ENCODE peak calls at places on chromosomes 5 and 9, in ten cellular contexts. C is astrocyte, M is PC-3, A is neuronal stem cell, Z is HCT116, K is neural progenitor cell, T is mammary epithelial cell, V is H1, L is kidney, E is endodermal cell. P is an unnamed sample. For H3K36me3, the result is how much of the 10 kb centered on the place peaks cover.

GRCh38 chr9:31027678-31028077 is 1356.8 kb upstream of the ACO1 start:
- DNase-seq in V (no peak), M (no peak), K (no peak), C (no peak), Z (no peak), E (no peak), A (no peak), L (no peak), T (no peak), P (no peak)

GRCh38 chr5:19771174-19771835 is 216.7 kb downstream of the CDH18 start:
- DNase-seq in M (peak), A (no peak), T (peak), L (no peak), E (peak), V (no peak), K (no peak), C (peak), Z (no peak), P (peak)

GRCh38 chr9:7907636-7908195 is 108.1 kb upstream of the DMAC1 start:
- DNase-seq in K (no peak), Z (no peak), A (no peak), V (no peak), E (no peak), C (peak), T (no peak), M (no peak), L (no peak), P (no peak)

GRCh38 chr5:173888473-173889135 is 455 bp downstream of the CPEB4 start:
- DNase-seq in C (no peak), Z (no peak), A (no peak), E (peak), M (peak), K (peak), T (no peak), V (no peak), L (peak), P (peak)

GRCh38 chr9:20442461-20443319 is 179.6 kb downstream of the MLLT3 start:
- DNase-seq in K (no peak), M (no peak), E (no peak), Z (no peak), L (no peak), V (no peak), A (no peak), C (no peak), T (no peak), P (no peak)

GRCh38 chr5:139251281-139251687 is 42.3 kb upstream of the MATR3 start:
- DNase-seq in T (no peak), E (no peak), C (no peak), A (no peak), L (no peak), M (peak), V (no peak), Z (no peak), K (no peak), P (no peak)

GRCh38 chr9:97907051-97907450 is 15.2 kb downstream of the TRMO start:
- DNase-seq in C (no peak), A (no peak), V (no peak), Z (no peak), T (no peak), K (no peak), E (no peak), M (no peak), L (no peak), P (no peak)

GRCh38 chr9:113484258-113484730 is 20.8 kb downstream of the RGS3 start:
- DNase-seq in A (no peak), E (peak), L (no peak), V (no peak), T (no peak), M (no peak), Z (no peak), K (no peak), C (no peak), P (no peak)

GRCh38 chr5:2611561-2612096 is 139.8 kb downstream of the IRX2 start:
- DNase-seq in L (no peak), E (no peak), M (no peak), T (no peak), K (no peak), A (no peak), Z (no peak), V (no peak), C (no peak), P (no peak)

GRCh38 chr9:91089405-91090131 is 272.1 kb downstream of the AUH start:
- DNase-seq in Z (no peak), V (no peak), E (peak), M (peak), L (no peak), C (peak), K (peak), T (peak), A (no peak), P (peak)

GRCh38 chr5:171543486-171543885 is 124.0 kb downstream of the FGF18 start:
- DNase-seq in C (no peak), T (no peak), E (no peak), V (no peak), M (peak), L (no peak), K (no peak), A (no peak), Z (no peak), P (no peak)

GRCh38 chr9:130242270-130243014 is 23.1 kb upstream of the HMCN2 start:
- DNase-seq in C (no peak), K (no peak), E (peak), V (no peak), M (no peak), Z (no peak), L (no peak), T (no peak), A (no peak), P (no peak)

GRCh38 chr9:8825600-8826147 is 1026.1 kb upstream of the DMAC1 start:
- DNase-seq in V (no peak), T (no peak), K (no peak), E (peak), Z (no peak), L (no peak), M (no peak), A (no peak), C (no peak), P (no peak)

DNA sequence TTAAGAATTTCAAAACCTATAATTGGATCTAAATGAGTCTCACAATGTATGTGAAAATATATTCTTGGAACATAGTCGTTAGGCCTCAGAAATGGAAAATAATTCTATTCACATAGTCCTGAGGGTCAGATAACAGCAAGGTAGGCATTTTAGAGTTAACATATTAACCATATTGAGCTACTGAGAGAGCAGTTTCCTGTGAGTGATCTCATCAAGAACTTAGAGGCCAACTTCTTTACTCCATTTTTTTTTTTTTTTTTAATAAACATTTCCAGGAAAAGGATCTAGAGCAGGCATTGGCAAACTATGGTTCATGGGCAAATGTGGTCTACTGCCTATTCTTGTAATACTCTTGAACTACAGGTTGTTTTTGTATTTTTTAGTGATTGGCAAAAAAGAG is 26.6 kb downstream of the RAB24 start:
- DNase-seq in M (no peak), A (no peak), E (no peak), Z (no peak), V (no peak), T (no peak), L (no peak), C (no peak), K (no peak), P (no peak)
- H3K36me3 ChIP-seq in M (under half), A (under half), E (half or more), Z (under half), V (under half), T (under half), L (under half), C (under half), K (under half), P (half or more)

GRCh38 chr5:154559398-154560276 is 81.6 kb upstream of the HAND1 start:
- DNase-seq in A (no peak), L (no peak), Z (no peak), V (no peak), M (no peak), C (no peak), T (no peak), K (no peak), E (no peak), P (no peak)
- H3K9ac ChIP-seq in A (no peak), L (no peak), Z (no peak), V (no peak), M (no peak), C (no peak), T (no peak), K (no peak), E (no peak), P (no peak)

GRCh38 chr5:1081519-1081918 is 30.3 kb downstream of the SLC12A7 start:
- DNase-seq in T (no peak), K (no peak), Z (no peak), L (no peak), V (no peak), C (no peak), E (no peak), M (no peak), A (no peak), P (no peak)
- H3K36me3 ChIP-seq in T (under half), K (under half), Z (under half), L (under half), V (under half), C (under half), E (under half), M (under half), A (half or more), P (under half)

GRCh38 chr9:109914280-109915027 is 134.5 kb downstream of the PALM2AKAP2 start:
- DNase-seq in K (no peak), V (no peak), T (no peak), L (no peak), Z (no peak), C (peak), M (peak), A (no peak), E (no peak), P (peak)

GRCh38 chr9:109913461-109913810 is 133.4 kb downstream of the PALM2AKAP2 start:
- DNase-seq in C (peak), T (no peak), V (no peak), K (no peak), L (no peak), A (no peak), E (no peak), Z (no peak), M (no peak), P (no peak)

GRCh38 chr9:109910616-109911568 is 130.9 kb downstream of the PALM2AKAP2 start:
- DNase-seq in A (no peak), Z (no peak), K (no peak), L (no peak), V (no peak), M (peak), C (peak), E (no peak), T (peak), P (peak)

GRCh38 chr9:109912082-109912581 is 132.1 kb downstream of the PALM2AKAP2 start:
- DNase-seq in C (peak), E (no peak), V (no peak), M (peak), Z (no peak), L (no peak), T (no peak), K (no peak), A (no peak), P (no peak)

DNA sequence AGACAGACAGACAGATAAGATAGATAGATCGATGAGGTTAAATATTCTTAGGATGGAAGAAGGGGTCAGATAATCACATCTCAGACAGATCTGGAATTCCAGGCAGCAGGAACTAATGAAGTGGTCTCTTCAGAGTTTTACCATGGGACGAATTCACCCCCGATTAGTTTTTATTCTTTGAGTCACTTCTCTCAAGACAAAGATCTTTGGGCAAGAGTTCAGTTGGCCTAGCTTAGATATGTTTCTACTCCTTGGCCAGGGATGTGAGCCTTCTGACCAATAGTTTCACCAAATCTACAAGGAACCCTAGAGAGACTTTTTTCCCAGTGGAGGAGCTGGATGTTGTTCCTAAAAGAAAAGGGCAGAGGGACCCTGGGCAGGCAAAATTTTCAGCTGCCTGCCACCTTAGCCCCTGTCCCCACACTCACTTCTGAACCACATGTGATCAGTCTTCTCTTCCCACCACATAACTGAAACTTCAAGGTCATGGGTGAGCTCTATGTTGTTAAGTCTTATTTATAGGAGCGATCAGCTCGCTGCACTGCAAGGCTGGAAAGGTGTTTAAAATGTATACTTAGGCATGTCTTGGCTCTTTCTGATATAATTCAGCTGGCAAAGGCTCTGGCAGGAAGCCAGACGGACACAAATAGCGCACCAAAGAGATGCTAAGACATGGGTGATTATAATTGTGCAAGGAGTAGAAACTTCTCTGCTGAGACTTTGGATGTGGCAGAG is 132.9 kb downstream of the PALM2AKAP2 start:
- DNase-seq in T (no peak), C (peak), L (no peak), M (peak), Z (no peak), K (no peak), V (no peak), A (no peak), E (peak), P (no peak)
- H3K9ac ChIP-seq in T (no peak), C (peak), L (no peak), M (peak), Z (no peak), K (no peak), V (no peak), A (no peak), E (no peak), P (peak)

GRCh38 chr9:37424686-37425297 is 2.3 kb downstream of the GRHPR start:
- DNase-seq in A (no peak), C (no peak), K (no peak), Z (no peak), V (no peak), T (no peak), L (peak), E (no peak), M (no peak), P (no peak)
- H3K36me3 ChIP-seq in A (half or more), C (under half), K (under half), Z (under half), V (under half), T (under half), L (under half), E (under half), M (under half), P (under half)

DNA sequence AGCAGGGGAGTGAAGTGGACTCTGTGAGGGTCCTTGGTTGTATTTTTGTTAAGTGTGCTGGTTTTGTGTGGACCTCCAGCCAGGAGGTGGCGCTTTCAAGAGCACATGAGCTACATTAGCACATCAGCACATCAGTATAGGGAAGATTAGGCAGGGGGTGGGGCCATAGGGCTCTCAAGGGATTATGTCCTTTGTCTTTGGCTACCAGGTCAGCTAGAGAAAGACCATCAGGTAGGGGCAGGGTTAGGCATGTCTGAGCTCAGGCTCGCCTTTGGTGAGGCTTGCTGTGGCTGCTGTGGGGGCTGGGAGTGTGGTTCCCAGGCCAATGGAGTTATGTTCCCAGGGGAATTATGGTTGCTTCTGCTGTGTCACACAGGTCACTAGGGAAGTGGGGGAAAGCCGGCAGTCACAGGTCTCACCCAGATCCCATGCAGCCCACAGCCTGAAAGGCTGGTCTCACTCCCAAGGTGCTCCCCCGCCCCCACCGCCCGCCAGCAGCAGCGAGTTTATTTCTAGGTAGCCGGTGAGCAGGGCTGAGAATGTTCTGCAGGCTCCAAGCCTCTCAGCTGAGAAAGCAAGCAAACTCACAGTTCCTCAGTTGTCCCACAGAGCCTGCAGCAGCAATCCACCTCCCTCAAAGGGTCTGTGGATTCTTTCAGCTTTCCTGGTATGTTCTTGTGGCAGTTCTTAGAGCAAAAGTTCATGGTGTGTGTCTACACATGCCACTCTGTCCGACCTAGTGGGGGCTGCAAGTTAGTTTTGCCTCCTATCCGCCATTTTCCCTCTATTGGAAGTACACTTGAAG is 13.7 kb downstream of the OR1J1 start:
- DNase-seq in Z (peak), M (peak), K (peak), L (no peak), A (no peak), V (peak), T (peak), C (no peak), E (peak), P (no peak)
- H3K9ac ChIP-seq in Z (no peak), M (peak), K (no peak), L (peak), A (no peak), V (no peak), T (peak), C (peak), E (no peak), P (peak)

GRCh38 chr9:131438190-131438589 is 44.3 kb downstream of the PRRC2B start:
- DNase-seq in T (no peak), C (no peak), V (no peak), Z (no peak), A (no peak), K (no peak), L (no peak), M (no peak), E (no peak), P (no peak)

GRCh38 chr9:131442351-131442750 is 48.5 kb downstream of the PRRC2B start:
- DNase-seq in V (no peak), Z (no peak), T (no peak), K (no peak), E (no peak), C (no peak), A (no peak), M (no peak), L (no peak), P (no peak)

GRCh38 chr9:131439224-131439623 is 45.3 kb downstream of the PRRC2B start:
- DNase-seq in K (no peak), L (no peak), C (no peak), V (no peak), E (no peak), A (no peak), Z (no peak), M (no peak), T (no peak), P (no peak)

GRCh38 chr9:131443648-131444047 is 49.8 kb downstream of the PRRC2B start:
- DNase-seq in V (no peak), K (no peak), T (no peak), E (no peak), M (no peak), C (no peak), Z (no peak), A (no peak), L (no peak), P (no peak)

GRCh38 chr9:131441441-131441840 is 47.6 kb downstream of the PRRC2B start:
- DNase-seq in V (no peak), K (no peak), T (no peak), L (no peak), A (no peak), M (no peak), E (no peak), Z (no peak), C (no peak), P (no peak)
- H3K36me3 ChIP-seq in V (half or more), K (under half), T (half or more), L (half or more), A (half or more), M (under half), E (half or more), Z (half or more), C (half or more), P (half or more)

DNA sequence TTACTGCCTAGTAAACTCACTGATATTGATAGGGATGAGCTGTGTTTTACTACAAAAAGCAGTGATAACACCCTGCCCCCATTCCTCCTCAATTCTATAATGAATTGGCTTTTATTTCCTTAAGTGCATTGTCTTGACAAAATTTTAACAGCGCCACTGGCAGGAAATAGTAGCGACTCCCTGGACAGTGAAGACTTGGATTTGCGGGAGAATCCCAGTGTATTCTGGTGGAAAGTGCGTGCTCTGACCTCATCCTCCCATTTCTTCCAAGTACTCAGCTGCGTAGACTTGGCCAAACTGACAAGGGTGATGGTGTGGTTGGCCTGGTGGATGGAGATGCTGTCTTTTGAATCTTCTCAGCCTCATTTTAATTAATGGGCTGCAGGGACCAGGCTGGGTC is 5.3 kb downstream of the TRIO start:
- DNase-seq in V (no peak), M (no peak), Z (no peak), K (no peak), A (no peak), T (no peak), L (no peak), C (no peak), E (no peak), P (no peak)
- H3K9ac ChIP-seq in V (no peak), M (no peak), Z (no peak), K (no peak), A (no peak), T (no peak), L (no peak), C (peak), E (no peak), P (no peak)

GRCh38 chr9:121138561-121138960 is 63.1 kb downstream of the RAB14 start:
- DNase-seq in L (no peak), E (no peak), K (no peak), Z (no peak), M (no peak), V (no peak), A (no peak), C (no peak), T (peak), P (no peak)

GRCh38 chr9:121133104-121133816 is 58.5 kb downstream of the CNTRL start:
- DNase-seq in M (no peak), V (no peak), E (peak), A (no peak), Z (no peak), L (peak), C (no peak), K (no peak), T (peak), P (no peak)

GRCh38 chr9:121138973-121139372 is 62.7 kb downstream of the RAB14 start:
- DNase-seq in E (no peak), V (no peak), M (no peak), T (no peak), K (no peak), Z (no peak), A (no peak), L (no peak), C (no peak), P (no peak)

DNA sequence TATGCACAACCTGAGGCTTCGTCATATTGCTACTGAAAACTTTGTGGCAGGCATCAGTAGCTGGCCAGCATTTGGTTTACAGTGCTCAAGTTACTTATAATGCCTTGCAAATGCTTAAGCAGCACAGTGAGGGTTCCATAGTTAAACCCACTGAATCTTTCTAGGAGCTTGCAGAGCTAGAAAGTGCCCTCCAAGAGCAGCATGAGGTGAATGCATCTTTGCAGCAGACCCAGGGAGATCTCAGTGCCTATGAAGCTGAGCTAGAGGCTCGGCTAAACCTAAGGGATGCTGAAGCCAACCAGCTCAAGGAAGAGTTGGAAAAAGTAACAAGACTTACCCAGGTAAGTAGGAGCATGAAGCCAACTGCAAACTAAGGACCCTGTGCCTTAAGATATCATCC is 60.9 kb downstream of the CNTRL start:
- DNase-seq in E (no peak), A (no peak), L (no peak), M (no peak), C (no peak), Z (no peak), T (no peak), V (no peak), K (peak), P (no peak)
- H3K36me3 ChIP-seq in E (under half), A (half or more), L (under half), M (under half), C (under half), Z (under half), T (under half), V (under half), K (under half), P (under half)

DNA sequence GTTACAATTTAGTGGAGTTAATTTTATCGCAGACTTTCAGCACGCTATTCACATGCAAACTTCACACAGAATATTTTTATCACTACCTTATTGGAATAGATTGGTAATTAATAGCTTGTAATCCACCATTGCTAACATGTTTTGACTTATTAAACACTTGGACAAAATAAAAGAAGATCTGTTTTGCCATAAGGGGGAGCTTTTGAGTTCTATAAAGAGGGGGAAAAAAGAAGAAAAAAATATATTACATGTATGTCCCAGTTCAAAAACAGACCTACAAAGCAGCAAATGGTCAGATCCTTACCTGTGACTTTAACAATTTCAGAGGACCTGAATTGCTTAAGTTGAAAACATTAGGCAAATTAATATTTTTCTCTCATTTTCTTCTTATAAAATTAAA is 1.2 kb upstream of the PAPPA start:
- DNase-seq in K (no peak), A (no peak), L (no peak), M (peak), C (no peak), E (no peak), V (no peak), Z (no peak), T (peak), P (peak)
- H3K9ac ChIP-seq in K (no peak), A (no peak), L (no peak), M (no peak), C (peak), E (no peak), V (no peak), Z (no peak), T (no peak), P (peak)